ENCODE peak calls at places on chromosomes 7 and 10, in five cellular contexts. A, J, N, E and D are unnamed samples.

GRCh38 chr7:6315786-6316185 is 43.4 kb upstream of the CYTH3 start:
- DNase-seq in E (no peak), A (no peak), N (no peak), J (no peak), D (no peak)

GRCh38 chr7:96982586-96982985 is 22.8 kb upstream of the DLX6 start:
- DNase-seq in N (no peak), A (no peak), J (no peak), E (no peak), D (no peak)

GRCh38 chr10:63466168-63466935 is 575 bp upstream of the JMJD1C start:
- DNase-seq in N (no peak), E (peak), J (no peak), A (peak), D (peak)

GRCh38 chr7:68535266-68535665 is 1063.0 kb upstream of the AUTS2 start:
- DNase-seq in A (no peak), N (no peak), E (no peak), J (no peak), D (no peak)

GRCh38 chr10:75396861-75397570 is 4.5 kb downstream of the ZNF503 start:
- DNase-seq in E (peak), N (no peak), J (peak), A (no peak), D (no peak)

GRCh38 chr10:27742926-27743735 is 2.5 kb downstream of the MKX start:
- DNase-seq in N (peak), E (peak), J (peak), A (peak), D (no peak)

GRCh38 chr7:117791877-117792780 is 81.1 kb downstream of the CTTNBP2 start:
- DNase-seq in N (no peak), J (no peak), A (no peak), E (no peak), D (peak)

GRCh38 chr7:46633816-46634215 is 712.7 kb upstream of the IGFBP3 start:
- DNase-seq in E (no peak), J (no peak), A (no peak), N (no peak), D (no peak)

GRCh38 chr7:156579566-156579965 is 61.0 kb upstream of the RNF32 start:
- DNase-seq in J (no peak), E (no peak), A (no peak), N (no peak), D (no peak)

GRCh38 chr7:92874567-92874966 is 38.2 kb upstream of the CDK6 start:
- DNase-seq in A (no peak), N (no peak), J (no peak), E (no peak), D (no peak)

GRCh38 chr7:45984386-45985295 is 63.6 kb upstream of the IGFBP3 start:
- DNase-seq in A (no peak), J (no peak), N (no peak), E (no peak), D (no peak)

GRCh38 chr7:128830231-128831177 is at the start of gene FLNC:
- DNase-seq in E (peak), J (peak), N (peak), A (no peak), D (peak)

GRCh38 chr10:118409295-118409694 is 67.2 kb upstream of the FAM204A start:
- DNase-seq in N (no peak), E (no peak), A (no peak), J (no peak), D (no peak)

GRCh38 chr10:30056281-30056680 is 3.1 kb downstream of the JCAD start:
- DNase-seq in J (no peak), A (no peak), N (no peak), E (no peak), D (no peak)

GRCh38 chr10:24382979-24383663 is 174.2 kb downstream of the KIAA1217 start:
- DNase-seq in A (no peak), J (no peak), N (no peak), E (no peak), D (no peak)

GRCh38 chr7:149727541-149728476 is 45.6 kb downstream of the ZNF467 start:
- DNase-seq in E (no peak), J (no peak), N (no peak), A (no peak), D (no peak)

GRCh38 chr10:16408379-16408778 is 28.4 kb upstream of the PTER start:
- DNase-seq in A (no peak), J (no peak), E (no peak), N (no peak), D (no peak)

GRCh38 chr10:132124201-132124920 is 58.6 kb downstream of the JAKMIP3 start:
- DNase-seq in J (no peak), A (no peak), E (no peak), N (no peak), D (no peak)

GRCh38 chr7:39259391-39260003 is 281.8 kb downstream of the POU6F2 start:
- DNase-seq in E (no peak), N (no peak), J (no peak), A (no peak), D (no peak)

GRCh38 chr10:122154034-122154732 is 116.9 kb upstream of the BTBD16 start:
- DNase-seq in N (no peak), E (no peak), A (no peak), J (no peak), D (no peak)

GRCh38 chr10:7408494-7409044 is 2.3 kb downstream of the SFMBT2 start:
- DNase-seq in A (peak), N (no peak), E (peak), J (peak), D (peak)

GRCh38 chr7:153939654-153940053 is 112.5 kb upstream of the DPP6 start:
- DNase-seq in N (no peak), J (no peak), E (no peak), A (no peak), D (no peak)

GRCh38 chr7:44193011-44193802 is 4.0 kb upstream of the GCK start:
- DNase-seq in E (no peak), J (no peak), N (no peak), A (no peak), D (peak)

GRCh38 chr7:35800718-35801391 is at the start of gene SEPTIN7:
- DNase-seq in N (peak), J (peak), E (peak), A (peak), D (peak)
- TF ChIP-seq POLR2A in N (peak), J (peak), E (peak), A (peak), D (peak)

DNA sequence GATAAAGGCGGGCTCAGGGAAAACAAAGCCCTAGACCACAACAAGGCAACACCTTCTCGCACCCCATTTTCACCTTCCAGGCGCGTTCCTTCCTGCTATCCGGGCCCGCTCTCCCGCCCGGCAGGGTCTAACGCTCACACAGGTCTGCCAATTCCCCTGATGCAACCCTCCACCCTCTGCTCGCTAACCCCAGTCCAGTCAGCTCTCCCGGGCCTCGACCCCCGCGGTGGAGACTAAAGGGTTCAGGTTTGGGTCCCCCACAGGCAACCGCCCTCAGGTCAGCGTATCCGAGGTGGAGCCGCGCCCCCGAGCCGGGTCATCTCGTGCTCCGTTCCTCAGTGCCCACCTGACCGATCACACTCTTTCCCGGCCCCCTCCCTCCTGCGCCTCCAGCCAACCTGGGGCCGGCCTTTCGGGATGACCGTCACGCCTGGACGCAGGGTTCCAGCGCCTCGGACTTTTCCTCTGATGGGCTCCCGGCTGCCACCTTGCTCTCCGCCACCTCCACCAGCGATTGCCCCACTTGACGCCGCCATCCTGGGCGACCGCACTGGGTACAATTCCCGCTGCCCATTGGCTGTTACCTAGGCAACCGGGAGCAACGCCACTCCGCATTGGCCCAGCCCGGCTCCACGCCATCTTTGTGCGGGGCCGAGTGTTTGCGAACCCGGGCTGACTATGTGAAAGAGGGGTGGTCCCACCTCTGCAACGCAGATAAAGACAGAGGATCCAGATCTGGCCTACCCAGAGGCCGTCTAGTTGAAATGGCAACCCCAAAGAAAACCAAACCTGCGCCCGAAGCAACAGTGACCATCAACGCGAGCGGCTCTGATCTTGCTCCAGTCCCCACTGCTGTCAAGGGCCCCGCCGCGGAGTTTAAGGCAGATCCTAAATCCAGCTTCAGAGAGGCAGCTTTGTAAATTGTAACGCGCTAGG is at the start of gene MORN4:
- DNase-seq in N (peak), J (peak), E (peak), A (peak), D (peak)
- TF ChIP-seq POLR2A in N (peak), J (no peak), E (no peak), A (no peak), D (peak)

DNA sequence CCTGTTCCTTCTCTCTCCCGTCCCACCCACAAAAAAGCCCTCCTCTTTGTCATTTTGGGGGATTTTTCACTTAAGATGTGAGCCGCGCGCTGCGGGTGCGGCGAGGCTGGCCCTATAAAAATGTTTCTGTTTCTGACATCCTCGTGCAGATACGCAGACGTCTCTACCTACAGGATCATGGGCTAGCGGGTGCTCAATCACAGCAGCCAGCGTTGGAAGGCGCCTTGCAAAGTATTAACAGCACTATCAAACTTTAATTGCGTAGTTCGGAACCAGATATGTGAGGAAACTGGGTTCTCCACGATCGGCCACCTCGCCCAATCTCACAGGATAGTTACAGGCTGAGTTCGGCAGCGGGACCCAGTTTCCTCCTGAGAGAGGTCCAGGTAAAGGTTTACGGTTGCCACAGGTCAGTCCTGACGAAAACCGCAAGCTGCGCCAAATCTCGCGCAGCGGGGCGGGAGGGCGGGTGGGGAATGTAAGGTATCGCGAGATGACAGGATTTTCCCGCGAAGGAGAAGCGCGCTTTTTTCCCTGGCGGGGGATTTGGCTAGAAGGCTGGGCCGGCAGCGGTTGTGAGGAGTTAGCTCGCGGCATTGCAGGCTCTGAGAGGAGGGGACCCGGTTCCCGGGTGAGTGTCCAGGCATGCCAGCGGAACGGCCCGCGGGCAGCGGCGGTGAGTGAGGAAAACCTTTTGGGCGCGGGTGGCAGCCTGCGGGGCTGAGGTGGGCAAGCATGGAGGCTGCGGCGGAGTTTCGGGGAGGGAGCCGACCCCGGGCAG is at the start of gene HELLS:
- DNase-seq in E (peak), A (peak), J (peak), N (peak), D (peak)
- TF ChIP-seq POLR2A in E (no peak), A (peak), J (no peak), N (peak), D (peak)

DNA sequence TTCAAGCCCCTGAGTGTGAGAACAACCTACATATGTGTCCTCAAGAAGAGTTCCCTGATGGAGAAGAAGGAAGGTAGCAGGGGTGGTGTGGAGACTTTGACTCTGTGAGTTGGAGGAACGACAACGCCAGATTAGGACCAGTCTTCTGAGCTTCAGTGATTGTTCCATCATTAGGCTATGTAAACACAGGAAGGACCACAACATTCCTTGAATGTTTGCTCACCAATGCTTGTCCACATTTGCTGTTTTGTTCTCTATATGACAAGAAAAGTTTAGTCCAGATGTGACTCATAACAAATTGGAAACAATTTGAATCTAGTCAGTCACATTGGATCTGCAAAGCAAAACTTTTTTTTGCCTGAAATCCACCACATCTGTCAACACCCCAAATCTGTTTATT is 62.7 kb downstream of the ENTPD1 start:
- DNase-seq in E (no peak), A (no peak), J (no peak), N (no peak), D (no peak)
- TF ChIP-seq POLR2A in E (no peak), A (no peak), J (no peak), N (no peak), D (no peak)

GRCh38 chr7:13832346-13832745 is 157.1 kb downstream of the ETV1 start:
- DNase-seq in J (no peak), E (no peak), A (no peak), N (no peak), D (no peak)

GRCh38 chr7:13833872-13834271 is 155.6 kb downstream of the ETV1 start:
- DNase-seq in E (no peak), J (no peak), A (no peak), N (no peak), D (no peak)

GRCh38 chr7:13835442-13835841 is 154.0 kb downstream of the ETV1 start:
- DNase-seq in N (no peak), J (no peak), A (no peak), E (no peak), D (no peak)

GRCh38 chr7:13830604-13830915 is 158.9 kb downstream of the ETV1 start:
- DNase-seq in N (no peak), J (no peak), E (no peak), A (no peak), D (no peak)

GRCh38 chr7:13834328-13834761 is 155.1 kb downstream of the ETV1 start:
- DNase-seq in A (no peak), N (no peak), J (no peak), E (no peak), D (no peak)
- TF ChIP-seq POLR2A in A (no peak), N (no peak), J (no peak), E (no peak), D (no peak)

GRCh38 chr10:97731346-97732051 is 5.4 kb upstream of the ZFYVE27 start:
- DNase-seq in E (peak), J (peak), A (peak), N (no peak), D (peak)
- TF ChIP-seq POLR2A in E (no peak), J (no peak), A (no peak), N (no peak), D (no peak)

GRCh38 chr10:110843031-110843430 is 28.7 kb upstream of the PDCD4 start:
- DNase-seq in E (no peak), A (no peak), N (no peak), J (no peak), D (no peak)
- TF ChIP-seq POLR2A in E (no peak), A (no peak), N (no peak), J (no peak), D (no peak)